ENCODE peak calls at places on chromosomes 3 and 15, in ten cellular contexts. One of them, this sample, is unnamed.

GRCh38 chr15:43792761-43793493 is 807 bp downstream of the SERF2 start:
- DNase-seq in coronary artery: no peak
- DNase-seq in naive thymus-derived CD4-positive, alpha-beta T cell: peak
- DNase-seq in right cardiac atrium: peak
- DNase-seq in uterus: no peak
- DNase-seq in ascending aorta: no peak
- DNase-seq in stomach: no peak
- DNase-seq in psoas muscle: peak
- DNase-seq in GM23248: peak
- DNase-seq in AG04450: no peak
- DNase-seq in this sample: no peak

GRCh38 chr3:190281308-190282051 is 40.8 kb downstream of the CLDN1 start:
- DNase-seq in coronary artery: no peak
- DNase-seq in naive thymus-derived CD4-positive, alpha-beta T cell: no peak
- DNase-seq in right cardiac atrium: no peak
- DNase-seq in uterus: no peak
- DNase-seq in ascending aorta: no peak
- DNase-seq in stomach: no peak
- DNase-seq in psoas muscle: no peak
- DNase-seq in GM23248: peak
- DNase-seq in AG04450: no peak
- DNase-seq in this sample: no peak

GRCh38 chr3:124234852-124235252 is 242.9 kb upstream of the ROPN1 start:
- DNase-seq in coronary artery: no peak
- DNase-seq in naive thymus-derived CD4-positive, alpha-beta T cell: no peak
- DNase-seq in right cardiac atrium: peak
- DNase-seq in uterus: no peak
- DNase-seq in ascending aorta: no peak
- DNase-seq in stomach: no peak
- DNase-seq in psoas muscle: peak
- DNase-seq in GM23248: no peak
- DNase-seq in AG04450: no peak
- DNase-seq in this sample: no peak

GRCh38 chr3:155608237-155608636 is 136.6 kb downstream of the PLCH1 start:
- DNase-seq in coronary artery: no peak
- DNase-seq in naive thymus-derived CD4-positive, alpha-beta T cell: no peak
- DNase-seq in right cardiac atrium: no peak
- DNase-seq in uterus: no peak
- DNase-seq in ascending aorta: no peak
- DNase-seq in stomach: no peak
- DNase-seq in psoas muscle: no peak
- DNase-seq in GM23248: no peak
- DNase-seq in AG04450: no peak
- DNase-seq in this sample: no peak

GRCh38 chr15:99507016-99507731 is 58.6 kb upstream of the MEF2A start:
- DNase-seq in coronary artery: no peak
- DNase-seq in naive thymus-derived CD4-positive, alpha-beta T cell: no peak
- DNase-seq in right cardiac atrium: peak
- DNase-seq in uterus: peak
- DNase-seq in ascending aorta: no peak
- DNase-seq in stomach: no peak
- DNase-seq in psoas muscle: no peak
- DNase-seq in GM23248: peak
- DNase-seq in AG04450: peak
- DNase-seq in this sample: no peak

GRCh38 chr3:66486187-66486586 is 14.6 kb downstream of the LRIG1 start:
- DNase-seq in coronary artery: no peak
- DNase-seq in naive thymus-derived CD4-positive, alpha-beta T cell: no peak
- DNase-seq in right cardiac atrium: no peak
- DNase-seq in uterus: no peak
- DNase-seq in ascending aorta: no peak
- DNase-seq in stomach: no peak
- DNase-seq in psoas muscle: no peak
- DNase-seq in GM23248: no peak
- DNase-seq in AG04450: no peak
- DNase-seq in this sample: no peak

GRCh38 chr3:31065765-31066164 is 171.3 kb upstream of the GADL1 start:
- DNase-seq in coronary artery: no peak
- DNase-seq in naive thymus-derived CD4-positive, alpha-beta T cell: no peak
- DNase-seq in right cardiac atrium: no peak
- DNase-seq in uterus: no peak
- DNase-seq in ascending aorta: no peak
- DNase-seq in stomach: no peak
- DNase-seq in psoas muscle: no peak
- DNase-seq in GM23248: peak
- DNase-seq in AG04450: no peak
- DNase-seq in this sample: no peak

GRCh38 chr3:47780727-47781325 is 867 bp downstream of the SMARCC1 start:
- DNase-seq in coronary artery: no peak
- DNase-seq in naive thymus-derived CD4-positive, alpha-beta T cell: no peak
- DNase-seq in right cardiac atrium: no peak
- DNase-seq in uterus: no peak
- DNase-seq in ascending aorta: no peak
- DNase-seq in stomach: no peak
- DNase-seq in psoas muscle: no peak
- DNase-seq in GM23248: peak
- DNase-seq in AG04450: no peak
- DNase-seq in this sample: no peak

GRCh38 chr3:138241061-138241460 is 54.0 kb downstream of the ARMC8 start:
- DNase-seq in coronary artery: no peak
- DNase-seq in naive thymus-derived CD4-positive, alpha-beta T cell: no peak
- DNase-seq in right cardiac atrium: no peak
- DNase-seq in uterus: no peak
- DNase-seq in ascending aorta: no peak
- DNase-seq in stomach: no peak
- DNase-seq in psoas muscle: no peak
- DNase-seq in GM23248: peak
- DNase-seq in AG04450: peak
- DNase-seq in this sample: no peak

GRCh38 chr3:12370758-12371157 is 81.9 kb downstream of the PPARG start:
- DNase-seq in coronary artery: no peak
- DNase-seq in naive thymus-derived CD4-positive, alpha-beta T cell: no peak
- DNase-seq in right cardiac atrium: no peak
- DNase-seq in uterus: no peak
- DNase-seq in ascending aorta: no peak
- DNase-seq in stomach: no peak
- DNase-seq in psoas muscle: no peak
- DNase-seq in GM23248: peak
- DNase-seq in AG04450: no peak
- DNase-seq in this sample: no peak

GRCh38 chr3:129554356-129555120 is 11.6 kb downstream of the H1-8 start:
- DNase-seq in coronary artery: no peak
- DNase-seq in naive thymus-derived CD4-positive, alpha-beta T cell: no peak
- DNase-seq in right cardiac atrium: peak
- DNase-seq in uterus: no peak
- DNase-seq in ascending aorta: no peak
- DNase-seq in stomach: no peak
- DNase-seq in psoas muscle: peak
- DNase-seq in GM23248: no peak
- DNase-seq in AG04450: no peak
- DNase-seq in this sample: no peak

GRCh38 chr3:129553771-129554170 is 10.8 kb downstream of the H1-8 start:
- DNase-seq in coronary artery: no peak
- DNase-seq in naive thymus-derived CD4-positive, alpha-beta T cell: no peak
- DNase-seq in right cardiac atrium: peak
- DNase-seq in uterus: no peak
- DNase-seq in ascending aorta: no peak
- DNase-seq in stomach: no peak
- DNase-seq in psoas muscle: peak
- DNase-seq in GM23248: no peak
- DNase-seq in AG04450: no peak
- DNase-seq in this sample: no peak

GRCh38 chr3:129552287-129553050 is 9.5 kb downstream of the H1-8 start:
- DNase-seq in coronary artery: no peak
- DNase-seq in naive thymus-derived CD4-positive, alpha-beta T cell: no peak
- DNase-seq in right cardiac atrium: peak
- DNase-seq in uterus: no peak
- DNase-seq in ascending aorta: no peak
- DNase-seq in stomach: no peak
- DNase-seq in psoas muscle: peak
- DNase-seq in GM23248: peak
- DNase-seq in AG04450: no peak
- DNase-seq in this sample: no peak

GRCh38 chr3:129555176-129555575 is 12.2 kb downstream of the H1-8 start:
- DNase-seq in coronary artery: no peak
- DNase-seq in naive thymus-derived CD4-positive, alpha-beta T cell: no peak
- DNase-seq in right cardiac atrium: peak
- DNase-seq in uterus: no peak
- DNase-seq in ascending aorta: no peak
- DNase-seq in stomach: no peak
- DNase-seq in psoas muscle: peak
- DNase-seq in GM23248: no peak
- DNase-seq in AG04450: no peak
- DNase-seq in this sample: no peak

DNA sequence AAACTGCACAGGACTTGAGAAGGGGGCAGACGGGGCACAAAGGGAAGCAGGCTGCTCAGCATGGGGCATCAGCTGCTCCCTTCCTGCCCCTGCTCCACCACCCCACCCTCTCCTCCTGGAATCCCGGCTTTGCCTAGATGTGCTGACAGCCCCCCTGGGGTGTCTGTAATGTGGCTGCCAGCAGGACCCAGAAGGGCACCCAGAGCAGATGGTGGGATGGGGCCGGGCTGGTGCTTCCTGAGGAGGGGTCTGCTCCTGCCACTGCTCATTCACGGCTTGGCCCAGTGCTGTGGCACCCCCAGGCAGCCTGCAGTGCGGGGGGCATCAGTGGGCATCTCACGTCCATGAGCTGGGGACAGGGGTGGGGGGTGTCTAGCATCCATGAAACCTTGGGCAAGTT is 10.2 kb downstream of the H1-8 start:
- DNase-seq in coronary artery: no peak
- DNase-seq in naive thymus-derived CD4-positive, alpha-beta T cell: no peak
- DNase-seq in right cardiac atrium: peak
- DNase-seq in uterus: no peak
- DNase-seq in ascending aorta: no peak
- DNase-seq in stomach: no peak
- DNase-seq in psoas muscle: peak
- DNase-seq in GM23248: no peak
- DNase-seq in AG04450: no peak
- DNase-seq in this sample: no peak
- H3K27ac ChIP-seq in coronary artery: no peak
- H3K27ac ChIP-seq in naive thymus-derived CD4-positive, alpha-beta T cell: no peak
- H3K27ac ChIP-seq in right cardiac atrium: no peak
- H3K27ac ChIP-seq in uterus: no peak
- H3K27ac ChIP-seq in ascending aorta: no peak
- H3K27ac ChIP-seq in stomach: no peak
- H3K27ac ChIP-seq in psoas muscle: no peak
- H3K27ac ChIP-seq in GM23248: no peak
- H3K27ac ChIP-seq in AG04450: no peak
- H3K27ac ChIP-seq in this sample: no peak

GRCh38 chr3:50359760-50360110 is 414 bp upstream of the TMEM115 start:
- DNase-seq in coronary artery: no peak
- DNase-seq in naive thymus-derived CD4-positive, alpha-beta T cell: no peak
- DNase-seq in right cardiac atrium: no peak
- DNase-seq in uterus: no peak
- DNase-seq in ascending aorta: no peak
- DNase-seq in stomach: no peak
- DNase-seq in psoas muscle: no peak
- DNase-seq in GM23248: no peak
- DNase-seq in AG04450: no peak
- DNase-seq in this sample: no peak
- H3K27ac ChIP-seq in coronary artery: peak
- H3K27ac ChIP-seq in naive thymus-derived CD4-positive, alpha-beta T cell: peak
- H3K27ac ChIP-seq in right cardiac atrium: no peak
- H3K27ac ChIP-seq in uterus: peak
- H3K27ac ChIP-seq in ascending aorta: no peak
- H3K27ac ChIP-seq in stomach: no peak
- H3K27ac ChIP-seq in psoas muscle: peak
- H3K27ac ChIP-seq in GM23248: no peak
- H3K27ac ChIP-seq in AG04450: no peak
- H3K27ac ChIP-seq in this sample: peak

GRCh38 chr3:99536555-99537314 is 101.7 kb upstream of the COL8A1 start:
- DNase-seq in coronary artery: no peak
- DNase-seq in naive thymus-derived CD4-positive, alpha-beta T cell: no peak
- DNase-seq in right cardiac atrium: no peak
- DNase-seq in uterus: no peak
- DNase-seq in ascending aorta: no peak
- DNase-seq in stomach: no peak
- DNase-seq in psoas muscle: no peak
- DNase-seq in GM23248: no peak
- DNase-seq in AG04450: no peak
- DNase-seq in this sample: no peak

GRCh38 chr3:99529265-99529664 is 109.1 kb upstream of the COL8A1 start:
- DNase-seq in coronary artery: no peak
- DNase-seq in naive thymus-derived CD4-positive, alpha-beta T cell: no peak
- DNase-seq in right cardiac atrium: no peak
- DNase-seq in uterus: no peak
- DNase-seq in ascending aorta: no peak
- DNase-seq in stomach: no peak
- DNase-seq in psoas muscle: no peak
- DNase-seq in GM23248: no peak
- DNase-seq in AG04450: no peak
- DNase-seq in this sample: no peak

GRCh38 chr3:99537416-99537815 is 101.0 kb upstream of the COL8A1 start:
- DNase-seq in coronary artery: no peak
- DNase-seq in naive thymus-derived CD4-positive, alpha-beta T cell: no peak
- DNase-seq in right cardiac atrium: no peak
- DNase-seq in uterus: no peak
- DNase-seq in ascending aorta: no peak
- DNase-seq in stomach: no peak
- DNase-seq in psoas muscle: no peak
- DNase-seq in GM23248: no peak
- DNase-seq in AG04450: no peak
- DNase-seq in this sample: no peak

GRCh38 chr3:99534951-99535704 is 103.3 kb upstream of the COL8A1 start:
- DNase-seq in coronary artery: no peak
- DNase-seq in naive thymus-derived CD4-positive, alpha-beta T cell: no peak
- DNase-seq in right cardiac atrium: no peak
- DNase-seq in uterus: no peak
- DNase-seq in ascending aorta: no peak
- DNase-seq in stomach: no peak
- DNase-seq in psoas muscle: no peak
- DNase-seq in GM23248: peak
- DNase-seq in AG04450: peak
- DNase-seq in this sample: no peak

DNA sequence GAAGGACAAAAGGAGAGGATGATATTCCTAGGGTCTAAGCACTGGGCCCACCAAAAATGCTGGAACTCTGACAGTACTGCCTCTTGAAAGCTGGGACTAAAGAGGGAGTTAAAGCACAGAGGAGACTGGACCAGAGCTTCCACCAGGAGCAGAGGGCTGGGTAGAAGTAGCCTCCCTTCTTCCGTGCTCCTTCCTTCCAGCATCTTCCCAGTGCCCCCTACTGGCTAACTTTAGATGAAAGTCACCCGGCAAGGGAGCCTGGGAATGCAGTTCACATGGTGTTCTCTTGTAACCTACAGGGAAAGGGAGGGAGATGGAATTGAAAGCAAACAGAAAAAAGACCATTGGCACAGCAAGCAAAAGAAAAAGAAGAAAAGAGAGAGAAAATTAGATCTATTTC is 106.1 kb upstream of the COL8A1 start:
- DNase-seq in coronary artery: no peak
- DNase-seq in naive thymus-derived CD4-positive, alpha-beta T cell: no peak
- DNase-seq in right cardiac atrium: no peak
- DNase-seq in uterus: peak
- DNase-seq in ascending aorta: no peak
- DNase-seq in stomach: peak
- DNase-seq in psoas muscle: no peak
- DNase-seq in GM23248: peak
- DNase-seq in AG04450: peak
- DNase-seq in this sample: peak
- H3K27ac ChIP-seq in coronary artery: no peak
- H3K27ac ChIP-seq in naive thymus-derived CD4-positive, alpha-beta T cell: no peak
- H3K27ac ChIP-seq in right cardiac atrium: no peak
- H3K27ac ChIP-seq in uterus: no peak
- H3K27ac ChIP-seq in ascending aorta: no peak
- H3K27ac ChIP-seq in stomach: no peak
- H3K27ac ChIP-seq in psoas muscle: no peak
- H3K27ac ChIP-seq in GM23248: no peak
- H3K27ac ChIP-seq in AG04450: no peak
- H3K27ac ChIP-seq in this sample: no peak

GRCh38 chr15:66706840-66707239 is 4.8 kb downstream of the SMAD6 start:
- DNase-seq in coronary artery: no peak
- DNase-seq in naive thymus-derived CD4-positive, alpha-beta T cell: no peak
- DNase-seq in right cardiac atrium: peak
- DNase-seq in uterus: no peak
- DNase-seq in ascending aorta: no peak
- DNase-seq in stomach: no peak
- DNase-seq in psoas muscle: no peak
- DNase-seq in GM23248: no peak
- DNase-seq in AG04450: no peak
- DNase-seq in this sample: no peak
- H3K27ac ChIP-seq in coronary artery: peak
- H3K27ac ChIP-seq in naive thymus-derived CD4-positive, alpha-beta T cell: no peak
- H3K27ac ChIP-seq in right cardiac atrium: peak
- H3K27ac ChIP-seq in uterus: peak
- H3K27ac ChIP-seq in ascending aorta: peak
- H3K27ac ChIP-seq in stomach: peak
- H3K27ac ChIP-seq in psoas muscle: no peak
- H3K27ac ChIP-seq in GM23248: peak
- H3K27ac ChIP-seq in AG04450: peak
- H3K27ac ChIP-seq in this sample: peak

This sample was measured in Panc1.